ENCODE peak calls at places on chromosomes 12 and 14, in five cellular contexts. One of them, this sample, is unnamed.

GRCh38 chr14:38404100-38404541 is 148.2 kb upstream of the CLEC14A start:
- DNase-seq in IMR-90: peak; percentile 90
- DNase-seq in PC-3: peak; percentile 57
- DNase-seq in neural progenitor cell: no peak
- DNase-seq in fibroblast of mammary gland: peak; percentile 85
- DNase-seq in this sample: no peak

GRCh38 chr12:49539406-49540228 is 787 bp downstream of the KCNH3 start:
- DNase-seq in IMR-90: no peak
- DNase-seq in PC-3: no peak
- DNase-seq in neural progenitor cell: no peak
- DNase-seq in fibroblast of mammary gland: no peak
- DNase-seq in this sample: no peak

GRCh38 chr14:36129181-36129580 is 47.3 kb downstream of the PTCSC3 start:
- DNase-seq in IMR-90: no peak
- DNase-seq in PC-3: peak; percentile 66
- DNase-seq in neural progenitor cell: peak; percentile 20
- DNase-seq in fibroblast of mammary gland: no peak
- DNase-seq in this sample: peak; percentile 2

GRCh38 chr14:73262427-73263183 is 25.3 kb downstream of the PAPLN start:
- DNase-seq in IMR-90: no peak
- DNase-seq in PC-3: no peak
- DNase-seq in neural progenitor cell: no peak
- DNase-seq in fibroblast of mammary gland: no peak
- DNase-seq in this sample: no peak

GRCh38 chr12:115223322-115223721 is 539.3 kb upstream of the TBX3 start:
- DNase-seq in IMR-90: peak; percentile 82
- DNase-seq in PC-3: peak; percentile 87
- DNase-seq in neural progenitor cell: no peak
- DNase-seq in fibroblast of mammary gland: peak; percentile 76
- DNase-seq in this sample: no peak

GRCh38 chr12:124519741-124520140 is 47.7 kb downstream of the NCOR2 start:
- DNase-seq in IMR-90: no peak
- DNase-seq in PC-3: no peak
- DNase-seq in neural progenitor cell: no peak
- DNase-seq in fibroblast of mammary gland: no peak
- DNase-seq in this sample: no peak

GRCh38 chr14:96792581-96792980 is 4.6 kb upstream of the VRK1 start:
- DNase-seq in IMR-90: no peak
- DNase-seq in PC-3: no peak
- DNase-seq in neural progenitor cell: no peak
- DNase-seq in fibroblast of mammary gland: no peak
- DNase-seq in this sample: no peak

GRCh38 chr14:22221508-22221907 is 367.5 kb downstream of the DAD1 start:
- DNase-seq in IMR-90: peak; percentile 49
- DNase-seq in PC-3: peak; percentile 72
- DNase-seq in neural progenitor cell: peak; percentile 4
- DNase-seq in fibroblast of mammary gland: peak; percentile 29
- DNase-seq in this sample: no peak

GRCh38 chr12:115597157-115597712 is 680.3 kb downstream of the MED13L start:
- DNase-seq in IMR-90: peak; percentile 35
- DNase-seq in PC-3: peak; percentile 87
- DNase-seq in neural progenitor cell: no peak
- DNase-seq in fibroblast of mammary gland: peak; percentile 97
- DNase-seq in this sample: peak; percentile 62

GRCh38 chr14:92108345-92109254 is 2.2 kb upstream of the ATXN3 start:
- DNase-seq in IMR-90: no peak
- DNase-seq in PC-3: no peak
- DNase-seq in neural progenitor cell: peak; percentile 37
- DNase-seq in fibroblast of mammary gland: no peak
- DNase-seq in this sample: no peak

GRCh38 chr12:1819050-1819449 is 1.3 kb upstream of the LRTM2 start:
- DNase-seq in IMR-90: no peak
- DNase-seq in PC-3: no peak
- DNase-seq in neural progenitor cell: no peak
- DNase-seq in fibroblast of mammary gland: no peak
- DNase-seq in this sample: no peak

GRCh38 chr12:45721954-45722353 is 7.6 kb upstream of the ARID2 start:
- DNase-seq in IMR-90: no peak
- DNase-seq in PC-3: no peak
- DNase-seq in neural progenitor cell: no peak
- DNase-seq in fibroblast of mammary gland: no peak
- DNase-seq in this sample: no peak

GRCh38 chr12:45720069-45720468 is 9.4 kb upstream of the ARID2 start:
- DNase-seq in IMR-90: no peak
- DNase-seq in PC-3: no peak
- DNase-seq in neural progenitor cell: no peak
- DNase-seq in fibroblast of mammary gland: no peak
- DNase-seq in this sample: no peak

GRCh38 chr12:45725631-45726593 is 3.6 kb upstream of the ARID2 start:
- DNase-seq in IMR-90: peak; percentile 51
- DNase-seq in PC-3: peak; percentile 63
- DNase-seq in neural progenitor cell: peak; percentile 49
- DNase-seq in fibroblast of mammary gland: peak; percentile 53
- DNase-seq in this sample: no peak

GRCh38 chr12:45718306-45718705 is 11.2 kb upstream of the ARID2 start:
- DNase-seq in IMR-90: no peak
- DNase-seq in PC-3: no peak
- DNase-seq in neural progenitor cell: no peak
- DNase-seq in fibroblast of mammary gland: no peak
- DNase-seq in this sample: no peak

GRCh38 chr12:45721374-45721773 is 8.1 kb upstream of the ARID2 start:
- DNase-seq in IMR-90: no peak
- DNase-seq in PC-3: no peak
- DNase-seq in neural progenitor cell: no peak
- DNase-seq in fibroblast of mammary gland: no peak
- DNase-seq in this sample: no peak
- H3K4me3 ChIP-seq in IMR-90: no peak overlapping the region
- H3K4me3 ChIP-seq in PC-3: no peak overlapping the region
- H3K4me3 ChIP-seq in neural progenitor cell: no peak overlapping the region
- H3K4me3 ChIP-seq in fibroblast of mammary gland: no peak overlapping the region
- H3K4me3 ChIP-seq in this sample: no peak overlapping the region

GRCh38 chr14:31071151-31071550 is 45.0 kb upstream of the STRN3 start:
- DNase-seq in IMR-90: no peak
- DNase-seq in PC-3: no peak
- DNase-seq in neural progenitor cell: no peak
- DNase-seq in fibroblast of mammary gland: no peak
- DNase-seq in this sample: no peak

GRCh38 chr14:31069343-31069742 is 43.2 kb upstream of the STRN3 start:
- DNase-seq in IMR-90: no peak
- DNase-seq in PC-3: no peak
- DNase-seq in neural progenitor cell: no peak
- DNase-seq in fibroblast of mammary gland: no peak
- DNase-seq in this sample: no peak

GRCh38 chr14:31070431-31070830 is 44.3 kb upstream of the STRN3 start:
- DNase-seq in IMR-90: peak; percentile 93
- DNase-seq in PC-3: peak; percentile 39
- DNase-seq in neural progenitor cell: no peak
- DNase-seq in fibroblast of mammary gland: peak; percentile 74
- DNase-seq in this sample: no peak

DNA sequence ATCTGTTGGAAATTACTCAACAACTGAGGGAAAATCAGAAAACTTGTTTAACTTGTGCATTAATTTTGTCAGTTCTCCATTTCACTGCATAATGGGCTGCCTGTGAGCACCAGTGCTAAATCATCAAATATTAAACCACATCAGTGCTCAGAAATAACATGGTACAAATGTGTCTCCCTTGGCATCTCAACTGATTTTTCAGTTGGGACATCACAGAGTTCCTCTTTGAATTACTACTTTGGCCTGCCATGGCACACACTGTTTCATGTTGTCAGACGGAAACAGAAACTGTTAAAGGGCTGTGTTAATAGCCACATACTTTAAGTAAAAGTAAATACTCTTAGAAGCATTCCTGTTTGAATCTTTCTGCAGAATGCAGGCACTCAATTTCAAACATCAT is 42.1 kb upstream of the STRN3 start:
- DNase-seq in IMR-90: no peak
- DNase-seq in PC-3: no peak
- DNase-seq in neural progenitor cell: no peak
- DNase-seq in fibroblast of mammary gland: no peak
- DNase-seq in this sample: no peak
- TF ChIP-seq CTCF in IMR-90: no peak
- TF ChIP-seq CTCF in PC-3: no peak
- TF ChIP-seq CTCF in neural progenitor cell: no peak
- TF ChIP-seq CTCF in fibroblast of mammary gland: no peak
- TF ChIP-seq CTCF in this sample: no peak

GRCh38 chr14:99691111-99691885 is 7.2 kb downstream of the CYP46A1 start:
- DNase-seq in IMR-90: no peak
- DNase-seq in PC-3: no peak
- DNase-seq in neural progenitor cell: no peak
- DNase-seq in fibroblast of mammary gland: no peak
- DNase-seq in this sample: no peak
- H3K4me3 ChIP-seq in IMR-90: no peak overlapping the region
- H3K4me3 ChIP-seq in PC-3: no peak overlapping the region
- H3K4me3 ChIP-seq in neural progenitor cell: no peak overlapping the region
- H3K4me3 ChIP-seq in fibroblast of mammary gland: no peak overlapping the region
- H3K4me3 ChIP-seq in this sample: no peak overlapping the region

DNA sequence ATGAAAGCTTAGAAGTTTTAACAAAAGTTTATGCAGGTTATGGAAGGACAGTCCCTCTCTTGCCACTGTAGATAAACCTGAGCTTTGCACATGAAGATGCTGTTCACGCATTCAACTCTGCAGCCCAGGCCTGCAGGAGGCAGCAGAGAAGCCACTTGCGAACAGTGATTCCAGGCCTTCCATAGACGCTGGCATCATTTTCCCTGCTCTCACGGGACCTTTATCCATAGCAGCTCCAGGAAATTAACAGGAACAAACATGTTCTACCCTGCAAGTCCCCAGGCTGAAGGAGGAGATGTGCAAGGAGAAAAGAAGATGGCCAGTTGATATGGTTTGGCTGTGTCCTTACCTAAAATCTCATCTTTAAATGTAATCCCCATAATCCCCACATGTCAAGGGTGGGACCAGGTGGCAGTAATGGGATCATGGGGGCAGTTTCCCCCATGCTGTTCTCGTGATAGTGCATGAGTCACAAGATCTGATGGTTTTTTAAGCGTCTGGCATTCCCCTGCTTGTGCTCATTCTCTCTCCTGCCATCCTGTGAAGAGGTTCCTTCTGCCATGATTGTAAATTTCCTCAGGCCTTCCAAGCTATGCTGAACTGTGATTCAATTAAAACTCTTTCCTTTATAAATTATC is 2.0 kb downstream of the ERP27 start:
- DNase-seq in IMR-90: no peak
- DNase-seq in PC-3: no peak
- DNase-seq in neural progenitor cell: peak; percentile 63
- DNase-seq in fibroblast of mammary gland: peak; percentile 10
- DNase-seq in this sample: no peak
- TF ChIP-seq CTCF in IMR-90: no peak
- TF ChIP-seq CTCF in PC-3: no peak
- TF ChIP-seq CTCF in neural progenitor cell: peak; percentile 57
- TF ChIP-seq CTCF in fibroblast of mammary gland: peak; percentile 35
- TF ChIP-seq CTCF in this sample: peak; percentile 34

GRCh38 chr12:44076892-44077291 is 241.0 kb downstream of the TMEM117 start:
- DNase-seq in IMR-90: no peak
- DNase-seq in PC-3: no peak
- DNase-seq in neural progenitor cell: no peak
- DNase-seq in fibroblast of mammary gland: no peak
- DNase-seq in this sample: no peak
- H3K4me3 ChIP-seq in IMR-90: no peak overlapping the region
- H3K4me3 ChIP-seq in PC-3: no peak overlapping the region
- H3K4me3 ChIP-seq in neural progenitor cell: no peak overlapping the region
- H3K4me3 ChIP-seq in fibroblast of mammary gland: no peak overlapping the region
- H3K4me3 ChIP-seq in this sample: no peak overlapping the region

DNA sequence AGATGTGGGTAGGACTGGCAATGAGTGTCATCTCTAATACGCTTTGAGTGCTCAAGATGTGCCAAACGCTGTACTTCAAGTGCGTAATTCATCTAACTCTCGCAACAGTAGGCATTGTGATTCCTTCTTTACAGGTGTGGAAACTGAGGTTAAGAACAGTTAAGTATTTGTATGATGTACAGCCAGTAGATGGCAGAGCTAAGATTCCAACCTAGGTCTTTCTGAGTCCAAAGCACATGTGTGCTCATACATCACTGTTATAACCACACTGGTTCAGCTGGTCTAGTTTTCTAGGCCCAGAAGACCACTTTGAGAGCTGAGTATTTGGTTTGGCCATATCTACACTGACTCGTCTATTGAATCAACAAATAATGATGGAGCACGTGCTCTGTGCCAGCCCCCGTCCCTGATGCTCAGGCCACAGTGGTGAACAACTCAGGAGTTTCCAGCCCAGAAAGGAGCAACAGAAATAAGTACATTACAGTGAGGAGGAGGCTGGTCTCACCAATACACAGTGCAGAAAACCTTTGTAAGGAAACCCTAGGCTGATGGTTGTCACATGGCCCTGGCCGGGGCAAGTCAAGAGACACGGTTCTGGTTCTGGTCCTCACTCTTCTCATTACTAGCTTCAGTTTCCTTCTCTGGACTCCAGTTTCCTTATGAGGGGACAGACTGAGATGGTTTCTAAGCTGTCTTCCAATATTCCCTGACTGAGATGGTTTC is 69.3 kb upstream of the SCN8A start:
- DNase-seq in IMR-90: peak; percentile 29
- DNase-seq in PC-3: peak; percentile 31
- DNase-seq in neural progenitor cell: no peak
- DNase-seq in fibroblast of mammary gland: peak; percentile 31
- DNase-seq in this sample: no peak
- TF ChIP-seq CTCF in IMR-90: peak; percentile 30
- TF ChIP-seq CTCF in PC-3: peak; percentile 49
- TF ChIP-seq CTCF in neural progenitor cell: no peak
- TF ChIP-seq CTCF in fibroblast of mammary gland: peak; percentile 26
- TF ChIP-seq CTCF in this sample: no peak

GRCh38 chr12:119423285-119423684 is 88.8 kb downstream of the CCDC60 start:
- DNase-seq in IMR-90: no peak
- DNase-seq in PC-3: no peak
- DNase-seq in neural progenitor cell: peak; percentile 56
- DNase-seq in fibroblast of mammary gland: no peak
- DNase-seq in this sample: no peak

DNA sequence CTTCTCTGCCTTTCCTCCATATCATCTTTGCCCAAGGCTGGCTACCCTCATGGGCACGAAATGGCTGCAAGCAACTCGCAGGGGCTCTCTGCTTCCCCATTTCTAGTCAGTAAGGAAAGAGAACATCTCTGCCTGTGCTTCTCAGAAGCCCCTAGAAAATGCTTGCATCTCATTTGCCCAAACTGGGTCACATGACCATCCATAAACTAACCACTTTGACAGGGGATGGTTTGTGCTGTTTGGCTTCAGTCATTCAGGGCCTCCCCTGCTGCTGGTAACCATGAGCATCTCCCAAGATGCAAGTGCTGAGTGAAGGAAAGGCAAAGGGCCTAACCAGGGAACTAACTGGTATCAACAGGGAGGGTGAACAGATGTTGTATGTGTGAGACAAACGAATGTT is 91.1 kb downstream of the CCDC60 start:
- DNase-seq in IMR-90: no peak
- DNase-seq in PC-3: no peak
- DNase-seq in neural progenitor cell: no peak
- DNase-seq in fibroblast of mammary gland: no peak
- DNase-seq in this sample: no peak
- H3K4me3 ChIP-seq in IMR-90: no peak overlapping the region
- H3K4me3 ChIP-seq in PC-3: no peak overlapping the region
- H3K4me3 ChIP-seq in neural progenitor cell: no peak overlapping the region
- H3K4me3 ChIP-seq in fibroblast of mammary gland: no peak overlapping the region
- H3K4me3 ChIP-seq in this sample: no peak overlapping the region

GRCh38 chr12:52023976-52024688 is 17.4 kb downstream of the TAMALIN start:
- DNase-seq in IMR-90: no peak
- DNase-seq in PC-3: no peak
- DNase-seq in neural progenitor cell: no peak
- DNase-seq in fibroblast of mammary gland: no peak
- DNase-seq in this sample: no peak
- TF ChIP-seq CTCF in IMR-90: no peak
- TF ChIP-seq CTCF in PC-3: peak; percentile 34
- TF ChIP-seq CTCF in neural progenitor cell: no peak
- TF ChIP-seq CTCF in fibroblast of mammary gland: no peak
- TF ChIP-seq CTCF in this sample: no peak